ENCODE peak calls at places on chromosomes 6 and 20, in eight cellular contexts. J, A, B, U, S, D, C and Q are unnamed samples.

GRCh38 chr6:105388392-105388791 is 14.5 kb downstream of the PREP start:
- DNase-seq in D (no peak), J (no peak), B (no peak), U (no peak), S (no peak), A (peak; percentile 6), C (no peak), Q (peak; percentile 87)

GRCh38 chr20:33910056-33910455 is 83.7 kb upstream of the RALY start:
- DNase-seq in C (peak; percentile 75), J (no peak), B (no peak), A (no peak), D (no peak), S (no peak), U (no peak), Q (no peak)

GRCh38 chr6:14441371-14441781 is 323.8 kb downstream of the CD83 start:
- DNase-seq in S (peak; percentile 39), C (no peak), D (no peak), U (no peak), B (no peak), J (no peak), A (no peak), Q (no peak)

GRCh38 chr20:47318027-47318595 is 38.4 kb downstream of the ZMYND8 start:
- DNase-seq in S (peak; percentile 76), J (no peak), D (no peak), U (peak; percentile 75), C (peak; percentile 75), B (no peak), A (peak; percentile 58), Q (peak; percentile 77)

GRCh38 chr20:24743641-24744040 is 205.4 kb upstream of the CST7 start:
- DNase-seq in U (peak; percentile 43), A (no peak), B (no peak), S (no peak), D (no peak), C (no peak), J (no peak), Q (no peak)

GRCh38 chr6:21767891-21768659 is 174.5 kb downstream of the SOX4 start:
- DNase-seq in U (no peak), C (peak; percentile 87), J (no peak), S (no peak), A (no peak), D (no peak), B (no peak), Q (peak; percentile 81)

GRCh38 chr6:147654103-147654845 is 145.8 kb downstream of the SAMD5 start:
- DNase-seq in A (no peak), B (no peak), J (no peak), C (peak; percentile 29), U (no peak), S (no peak), D (no peak), Q (no peak)

GRCh38 chr20:14062786-14063185 is 67.5 kb downstream of the MACROD2 start:
- DNase-seq in A (no peak), J (no peak), U (no peak), D (no peak), C (peak; percentile 15), B (no peak), S (no peak), Q (peak; percentile 26)

GRCh38 chr6:117829594-117830319 is 77.3 kb upstream of the SLC35F1 start:
- DNase-seq in B (no peak), S (no peak), J (no peak), U (peak; percentile 89), D (peak; percentile 32), C (peak; percentile 29), A (peak; percentile 7), Q (peak; percentile 23)

GRCh38 chr6:130896249-130896648 is 69.0 kb downstream of the SMLR1 start:
- DNase-seq in B (no peak), J (no peak), A (no peak), D (no peak), C (no peak), U (no peak), S (no peak), Q (no peak)

GRCh38 chr6:56372621-56373020 is 125.2 kb upstream of the COL21A1 start:
- DNase-seq in J (no peak), A (no peak), U (no peak), C (no peak), S (no peak), B (no peak), D (no peak), Q (no peak)

GRCh38 chr20:17570347-17571152 is 675 bp downstream of the DSTN start:
- DNase-seq in B (peak; percentile 37), C (no peak), S (peak; percentile 47), U (peak; percentile 78), A (peak; percentile 53), J (peak; percentile 54), D (peak; percentile 79), Q (no peak)

GRCh38 chr6:137044366-137045220 is at the start of gene IL20RA:
- DNase-seq in C (no peak), D (peak; percentile 64), A (peak; percentile 45), S (peak; percentile 21), U (peak; percentile 81), J (peak; percentile 33), B (no peak), Q (peak; percentile 12)

GRCh38 chr6:32196682-32197616 is 4.5 kb upstream of the GPSM3 start:
- DNase-seq in A (no peak), S (peak; percentile 53), C (peak; percentile 6), D (no peak), B (no peak), J (no peak), U (no peak), Q (no peak)

GRCh38 chr6:144756469-144756868 is 471.3 kb downstream of the UTRN start:
- DNase-seq in S (no peak), J (no peak), A (no peak), C (no peak), B (no peak), U (no peak), D (no peak), Q (no peak)

GRCh38 chr20:42752620-42753019 is 437.1 kb downstream of the PTPRT start:
- DNase-seq in U (no peak), A (no peak), C (no peak), S (no peak), J (no peak), D (no peak), B (no peak), Q (no peak)

GRCh38 chr6:70847091-70847490 is 109.8 kb downstream of the B3GAT2 start:
- DNase-seq in S (no peak), A (no peak), J (no peak), B (no peak), C (no peak), D (no peak), U (no peak), Q (no peak)

DNA sequence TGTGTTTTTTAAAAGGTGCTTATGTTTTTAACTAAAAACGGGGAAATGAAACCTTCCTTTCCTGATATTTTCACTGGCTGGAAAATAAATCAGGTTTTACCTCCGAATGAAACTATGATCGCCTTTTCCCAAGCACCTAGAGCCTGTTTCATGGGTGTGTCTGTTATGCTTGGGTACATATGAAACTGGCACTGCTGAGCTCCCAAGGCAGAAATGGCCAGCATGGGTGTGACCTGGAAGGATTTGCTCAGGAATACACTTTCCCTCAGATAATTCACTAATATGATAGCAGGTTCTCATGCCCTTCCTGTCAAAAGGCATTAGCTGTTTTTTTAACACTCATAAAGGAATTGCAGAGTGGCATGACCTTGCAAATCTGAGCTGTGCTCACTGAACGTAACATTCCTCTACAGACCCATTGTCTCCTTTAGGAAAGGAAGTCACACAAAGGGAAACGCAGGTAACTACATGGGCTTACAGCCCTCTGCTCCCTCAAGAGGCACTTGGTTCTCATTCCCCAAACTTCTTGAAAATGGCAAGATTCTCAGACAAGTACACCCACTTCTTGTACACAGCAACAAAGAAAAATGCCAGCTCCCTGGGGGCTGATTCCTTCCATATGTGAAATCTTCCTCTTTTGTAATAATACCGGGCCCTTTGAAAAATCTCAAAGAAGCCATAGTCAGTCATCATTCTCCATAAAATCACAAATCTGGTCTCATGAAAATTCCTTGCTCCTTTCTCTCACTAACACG is 72.7 kb downstream of the METTL24 start:
- DNase-seq in A (peak; percentile 10), D (no peak), S (no peak), U (no peak), B (no peak), J (peak; percentile 7), C (no peak), Q (peak; percentile 4)
- H3K4me3 ChIP-seq in A (no peak overlapping the region), D (no peak overlapping the region), S (no peak overlapping the region), U (no peak overlapping the region), B (no peak overlapping the region), J (no peak overlapping the region), C (no peak overlapping the region), Q (no peak overlapping the region)

GRCh38 chr6:94251878-94252277 is 832.5 kb upstream of the EPHA7 start:
- DNase-seq in U (no peak), D (no peak), S (no peak), B (no peak), A (no peak), C (no peak), J (no peak), Q (no peak)

DNA sequence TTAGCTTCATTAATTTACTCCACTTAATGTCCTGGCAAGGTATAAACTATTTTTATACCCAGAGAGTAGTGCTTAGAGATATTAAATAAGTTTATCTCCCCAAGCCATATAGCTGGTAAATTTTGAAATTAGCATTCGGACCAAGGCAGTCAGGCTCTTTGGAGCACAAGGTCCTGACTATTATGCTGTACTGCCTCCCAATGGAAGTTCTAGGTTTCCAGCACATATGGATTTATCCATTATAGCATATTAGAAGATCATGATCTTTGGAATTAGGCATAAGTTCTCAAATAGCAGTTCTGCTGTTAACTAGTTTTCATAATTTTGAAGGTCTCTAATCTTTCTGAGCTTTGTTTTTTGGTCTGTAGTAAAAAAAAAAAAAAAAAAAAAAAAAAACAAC is 835.3 kb upstream of the EPHA7 start:
- DNase-seq in S (no peak), D (no peak), B (no peak), U (no peak), C (no peak), A (peak; percentile 2), J (no peak), Q (no peak)
- TF ChIP-seq CTCF in S (no peak), D (no peak), B (peak; percentile 54), U (peak; percentile 70), C (no peak), A (peak; percentile 48), J (no peak), Q (no peak)

DNA sequence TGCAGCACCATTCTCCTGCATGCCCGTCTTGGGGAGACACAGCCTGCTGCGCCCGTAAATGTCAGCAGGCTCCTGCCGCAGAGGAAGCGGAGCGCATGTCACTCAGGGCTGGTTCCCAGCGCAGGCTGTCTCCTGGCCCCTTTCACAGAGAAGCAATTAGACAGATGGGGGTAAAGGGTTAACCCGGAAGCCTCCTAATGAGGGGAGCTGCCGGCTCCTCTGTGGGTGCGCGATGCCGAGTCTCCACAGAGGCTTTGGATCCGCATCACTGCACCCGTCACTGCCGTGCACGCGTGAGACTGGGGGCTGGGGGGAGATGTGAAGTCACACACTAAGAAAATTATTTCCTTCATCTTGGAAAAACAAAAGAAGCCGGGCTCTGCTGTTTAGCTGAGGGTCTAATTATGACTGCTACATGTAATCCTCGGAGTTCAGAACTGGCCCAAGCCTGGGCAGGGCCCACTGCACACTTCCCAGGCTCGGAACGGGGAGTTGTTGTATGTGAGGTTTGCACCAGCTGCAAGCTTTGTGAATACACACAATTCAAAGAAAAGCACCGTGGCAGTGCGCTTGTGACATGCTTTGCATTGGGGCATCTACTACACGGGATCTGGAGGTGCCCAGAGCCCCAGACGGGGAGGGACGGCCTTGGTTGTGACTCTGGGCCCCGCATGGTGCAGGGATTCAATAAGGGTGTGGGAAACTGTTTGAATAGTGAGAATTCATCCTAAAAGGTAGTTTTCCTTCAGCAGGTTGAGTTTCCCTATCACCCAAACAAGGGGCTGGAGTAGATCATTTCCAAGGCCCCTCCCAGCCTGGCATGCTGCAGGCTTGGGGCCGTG is 331.6 kb downstream of the TAF4 start:
- DNase-seq in S (no peak), D (peak; percentile 15), U (no peak), C (no peak), A (no peak), B (no peak), J (no peak), Q (no peak)
- H3K27me3 ChIP-seq in S (peaks cover 62% of the 10 kb centered on the region), D (peaks cover 42% of the 10 kb centered on the region), U (no peaks in the 10 kb centered on the region), C (no peaks in the 10 kb centered on the region), A (peaks cover 100% of the 10 kb centered on the region), B (no peaks in the 10 kb centered on the region), J (peaks cover 8% of the 10 kb centered on the region), Q (no peaks in the 10 kb centered on the region)

GRCh38 chr6:87164506-87164905 is 9.1 kb downstream of the ZNF292 start:
- DNase-seq in J (no peak), B (no peak), C (no peak), D (no peak), A (no peak), U (no peak), S (no peak), Q (no peak)
- H3K4me3 ChIP-seq in J (no peak overlapping the region), B (no peak overlapping the region), C (no peak overlapping the region), D (no peak overlapping the region), A (no peak overlapping the region), U (no peak overlapping the region), S (no peak overlapping the region), Q (no peak overlapping the region)